ENCODE peak calls at places on chromosome 16, in six cellular contexts. J is NCI-H1930; Z is stimulated activated CD8-positive, alpha-beta memory T cell treated with anti-CD3 and anti-CD28 coated beads, Interleukin-2, amount 100 ng/mL, for 1 hour; D is effector memory CD8-positive, alpha-beta T cell; W is HFF-Myc; L is NCI-H69. E is an unnamed sample.

GRCh38 chr16:3087243-3087791 is 11.8 kb downstream of the ZSCAN10 start:
- DNase-seq in J (no peak), Z (no peak), D (no peak), W (no peak), L (no peak), E (no peak)

GRCh38 chr16:54266363-54266955 is 20.1 kb downstream of the IRX3 start:
- DNase-seq in J (no peak), Z (no peak), D (no peak), W (no peak), L (no peak), E (no peak)

GRCh38 chr16:70754874-70755600 is 45.9 kb downstream of the VAC14 start:
- DNase-seq in J (no peak), Z (no peak), D (no peak), W (no peak), L (no peak), E (no peak)

GRCh38 chr16:57732011-57732410 is 3.6 kb upstream of the KATNB1 start:
- DNase-seq in J (no peak), Z (no peak), D (no peak), W (no peak), L (no peak), E (no peak)

GRCh38 chr16:57092786-57093301 is 461 bp downstream of the CPNE2 start:
- DNase-seq in J (peak), Z (peak), D (peak), W (no peak), L (peak), E (no peak)

GRCh38 chr16:69926241-69926640 is 24.9 kb upstream of the CLEC18A start:
- DNase-seq in J (no peak), Z (no peak), D (peak), W (no peak), L (no peak), E (no peak)

GRCh38 chr16:85144026-85144915 is 32.0 kb upstream of the CIBAR2 start:
- DNase-seq in J (no peak), Z (no peak), D (no peak), W (no peak), L (no peak), E (no peak)

GRCh38 chr16:87297918-87298631 is 19.1 kb downstream of the C16orf95 start:
- DNase-seq in J (peak), Z (peak), D (peak), W (no peak), L (peak), E (no peak)

GRCh38 chr16:4663756-4664465 is 29.5 kb upstream of the NUDT16L1 start:
- DNase-seq in J (no peak), Z (no peak), D (no peak), W (no peak), L (peak), E (no peak)

GRCh38 chr16:85330694-85331188 is 218.5 kb upstream of the CIBAR2 start:
- DNase-seq in J (peak), Z (no peak), D (no peak), W (peak), L (peak), E (no peak)

GRCh38 chr16:19014456-19014855 is 30.7 kb downstream of the TMC7 start:
- DNase-seq in J (no peak), Z (no peak), D (no peak), W (no peak), L (peak), E (no peak)

GRCh38 chr16:59733321-59733720 is 999.2 kb upstream of the GOT2 start:
- DNase-seq in J (no peak), Z (no peak), D (no peak), W (no peak), L (no peak), E (no peak)

GRCh38 chr16:8611122-8611521 is 10.4 kb upstream of the METTL22 start:
- DNase-seq in J (no peak), Z (no peak), D (no peak), W (no peak), L (no peak), E (no peak)

GRCh38 chr16:14301150-14302030 is 230.3 kb downstream of the MRTFB start:
- DNase-seq in J (no peak), Z (no peak), D (no peak), W (no peak), L (peak), E (no peak)

GRCh38 chr16:46690281-46691178 is 1.1 kb downstream of the ORC6 start:
- DNase-seq in J (no peak), Z (no peak), D (no peak), W (no peak), L (peak), E (no peak)

GRCh38 chr16:56196381-56196780 is 5.1 kb downstream of the GNAO1 start:
- DNase-seq in J (no peak), Z (no peak), D (no peak), W (no peak), L (no peak), E (no peak)

GRCh38 chr16:3094289-3095027 is 4.6 kb downstream of the ZSCAN10 start:
- DNase-seq in J (peak), Z (no peak), D (peak), W (no peak), L (peak), E (peak)

GRCh38 chr16:54507091-54507490 is 220.5 kb upstream of the IRX3 start:
- DNase-seq in J (peak), Z (no peak), D (no peak), W (no peak), L (peak), E (no peak)

GRCh38 chr16:65833171-65833871 is 533.2 kb upstream of the CDH5 start:
- DNase-seq in J (no peak), Z (no peak), D (no peak), W (peak), L (no peak), E (no peak)

GRCh38 chr16:47978491-47979490 is 177.0 kb downstream of the ABCC12 start:
- DNase-seq in J (no peak), Z (no peak), D (no peak), W (no peak), L (no peak), E (no peak)

GRCh38 chr16:10995555-10995954 is 51.2 kb downstream of the CLEC16A start:
- DNase-seq in J (no peak), Z (no peak), D (no peak), W (no peak), L (no peak), E (no peak)

GRCh38 chr16:78684040-78684611 is 584.7 kb downstream of the WWOX start:
- DNase-seq in J (no peak), Z (no peak), D (no peak), W (no peak), L (no peak), E (no peak)

GRCh38 chr16:49754495-49755290 is 101.2 kb downstream of the ZNF423 start:
- DNase-seq in J (no peak), Z (no peak), D (no peak), W (no peak), L (peak), E (no peak)